ENCODE peak calls at places on chromosomes 4 and X, in four cellular contexts. G is endothelial cell of umbilical vein, C is foreskin fibroblast, B is AG04450. Y is an unnamed sample.

GRCh38 chr4:101961144-101961543 is 170.6 kb downstream of the BANK1 start:
- DNase-seq in G (no peak), C (no peak), B (no peak), Y (no peak)

GRCh38 chr4:26893491-26893890 is 32.9 kb downstream of the STIM2 start:
- DNase-seq in G (no peak), C (no peak), B (no peak), Y (no peak)

GRCh38 chr4:158008551-158009218 is 164.1 kb downstream of the GASK1B start:
- DNase-seq in C (no peak), G (peak), B (no peak), Y (no peak)

GRCh38 chr4:19159874-19160273 is 1091.8 kb upstream of the SLIT2 start:
- DNase-seq in C (no peak), G (no peak), B (no peak), Y (no peak)

GRCh38 chr4:1198070-1198844 is 25.9 kb upstream of the SPON2 start:
- DNase-seq in C (peak), B (no peak), G (no peak), Y (no peak)

GRCh38 chr4:118396881-118397666 is 44.3 kb upstream of the PRSS12 start:
- DNase-seq in G (no peak), C (no peak), B (no peak), Y (no peak)

GRCh38 chr4:156188596-156188995 is 234.9 kb upstream of the CTSO start:
- DNase-seq in B (no peak), C (no peak), G (no peak), Y (no peak)

GRCh38 chrX:40646489-40647306 is 663 bp downstream of the CXorf38 start:
- DNase-seq in G (peak), C (no peak), B (no peak), Y (no peak)

GRCh38 chr4:25890653-25891485 is 23.2 kb upstream of the SMIM20 start:
- DNase-seq in G (no peak), B (no peak), C (no peak), Y (no peak)

GRCh38 chr4:183987529-183987946 is 82.4 kb downstream of the STOX2 start:
- DNase-seq in G (peak), C (peak), B (peak), Y (no peak)

GRCh38 chrX:150773117-150773516 is 79.9 kb downstream of the MTMR1 start:
- DNase-seq in G (no peak), B (no peak), C (no peak), Y (no peak)

GRCh38 chrX:10350991-10351390 is 194.2 kb downstream of the CLCN4 start:
- DNase-seq in C (peak), B (no peak), G (no peak), Y (peak)

GRCh38 chr4:67020079-67020807 is 525.1 kb downstream of the CENPC start:
- DNase-seq in C (no peak), B (no peak), G (no peak), Y (no peak)

GRCh38 chr4:25879991-25880641 is 17.3 kb upstream of the SEL1L3 start:
- DNase-seq in C (no peak), B (no peak), G (no peak), Y (no peak)

GRCh38 chrX:107449490-107450175 is at the start of gene FRMPD3:
- DNase-seq in B (no peak), G (no peak), C (no peak), Y (no peak)

GRCh38 chr4:145951931-145952330 is 13.3 kb upstream of the ZNF827 start:
- DNase-seq in G (peak), C (no peak), B (no peak), Y (no peak)

GRCh38 chrX:83416273-83416672 is 91.8 kb upstream of the POU3F4 start:
- DNase-seq in B (no peak), C (no peak), G (no peak), Y (no peak)

GRCh38 chr4:170089743-170090666 is at the start of gene AADAT:
- DNase-seq in B (peak), C (peak), G (peak), Y (peak)

GRCh38 chr4:127370495-127371069 is 262.2 kb upstream of the INTU start:
- DNase-seq in G (no peak), B (no peak), C (no peak), Y (no peak)

GRCh38 chr4:24163314-24163713 is 273.5 kb upstream of the PPARGC1A start:
- DNase-seq in B (no peak), G (no peak), C (no peak), Y (no peak)

GRCh38 chr4:34939073-34939472 is 1305.2 kb downstream of the ARAP2 start:
- DNase-seq in C (no peak), B (no peak), G (no peak), Y (no peak)

GRCh38 chr4:127141857-127142256 is 490.9 kb upstream of the INTU start:
- DNase-seq in B (no peak), C (peak), G (no peak), Y (no peak)

GRCh38 chrX:130124577-130124976 is 14.3 kb upstream of the ELF4 start:
- DNase-seq in G (peak), B (no peak), C (no peak), Y (no peak)

GRCh38 chrX:53544936-53545335 is 110.8 kb upstream of the HSD17B10 start:
- DNase-seq in C (no peak), B (no peak), G (no peak), Y (no peak)

GRCh38 chr4:97994765-97995465 is 148.4 kb downstream of the STPG2 start:
- DNase-seq in B (no peak), C (no peak), G (no peak), Y (no peak)

GRCh38 chr4:242121-242848 is 63.0 kb downstream of the ZNF732 start:
- DNase-seq in B (no peak), G (peak), C (peak), Y (no peak)

GRCh38 chr4:1843852-1844251 is 12.1 kb downstream of the LETM1 start:
- DNase-seq in B (no peak), G (no peak), C (peak), Y (no peak)

GRCh38 chr4:94574616-94575015 is 122.9 kb downstream of the PDLIM5 start:
- DNase-seq in G (no peak), C (no peak), B (no peak), Y (no peak)

GRCh38 chr4:25760518-25761157 is 102.2 kb downstream of the SEL1L3 start:
- DNase-seq in C (peak), B (no peak), G (no peak), Y (no peak)

GRCh38 chr4:145982791-145983190 is 44.2 kb upstream of the ZNF827 start:
- DNase-seq in C (no peak), G (no peak), B (no peak), Y (no peak)

GRCh38 chr4:168220893-168221292 is 97.7 kb downstream of the DDX60 start:
- DNase-seq in G (no peak), C (no peak), B (no peak), Y (no peak)

GRCh38 chr4:88599298-88599697 is 7.0 kb downstream of the HERC3 start:
- DNase-seq in B (no peak), C (peak), G (peak), Y (no peak)
- H3K4me3 ChIP-seq in B (no peak), C (no peak), G (no peak), Y (no peak)

DNA sequence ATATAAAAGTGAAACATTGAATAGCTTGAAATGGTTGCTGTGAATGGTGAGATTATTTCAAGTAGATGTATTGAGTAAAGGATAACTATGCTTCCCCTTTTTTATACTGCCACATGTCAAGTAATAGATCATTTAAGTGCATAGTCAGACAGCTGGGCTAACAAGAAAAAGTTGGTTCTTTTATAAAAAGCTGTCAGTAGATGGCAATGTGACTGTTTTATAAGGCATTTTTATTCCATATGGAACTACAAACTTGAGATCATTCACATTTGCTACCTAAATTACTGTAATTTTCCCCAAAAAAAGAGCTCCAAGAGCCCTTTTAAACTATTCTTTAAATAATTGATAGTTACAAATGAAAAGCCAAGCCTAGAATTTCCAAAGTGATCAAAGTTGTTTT is 831.0 kb downstream of the C4orf33 start:
- DNase-seq in G (peak), C (no peak), B (no peak), Y (no peak)
- TF ChIP-seq CTCF in G (no peak), C (no peak), B (no peak), Y (no peak)

DNA sequence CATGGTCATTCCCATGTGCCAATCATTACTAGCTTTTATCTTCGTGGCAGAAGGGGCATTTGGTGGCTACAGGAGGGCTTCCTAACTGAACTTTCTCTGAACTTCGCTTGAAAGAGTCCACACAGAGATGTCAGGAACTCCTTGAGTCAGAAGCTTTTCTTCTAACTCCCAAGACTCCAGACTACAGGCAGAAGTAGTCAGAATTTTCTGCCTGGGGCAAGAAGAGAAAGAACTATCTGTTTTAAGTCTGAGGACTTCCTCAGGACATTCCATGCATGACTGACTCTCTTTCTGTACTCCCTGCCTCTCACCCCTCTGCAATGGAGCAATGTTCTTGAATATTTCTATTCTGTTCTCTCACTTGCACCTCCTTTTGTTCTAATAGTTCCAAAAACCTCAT is 170.5 kb upstream of the TBC1D9 start:
- DNase-seq in G (no peak), B (no peak), C (peak), Y (no peak)
- H3K4me3 ChIP-seq in G (no peak), B (no peak), C (no peak), Y (no peak)

GRCh38 chrX:121336831-121337421 is 289.5 kb downstream of the GLUD2 start:
- DNase-seq in C (no peak), G (no peak), B (no peak), Y (no peak)

DNA sequence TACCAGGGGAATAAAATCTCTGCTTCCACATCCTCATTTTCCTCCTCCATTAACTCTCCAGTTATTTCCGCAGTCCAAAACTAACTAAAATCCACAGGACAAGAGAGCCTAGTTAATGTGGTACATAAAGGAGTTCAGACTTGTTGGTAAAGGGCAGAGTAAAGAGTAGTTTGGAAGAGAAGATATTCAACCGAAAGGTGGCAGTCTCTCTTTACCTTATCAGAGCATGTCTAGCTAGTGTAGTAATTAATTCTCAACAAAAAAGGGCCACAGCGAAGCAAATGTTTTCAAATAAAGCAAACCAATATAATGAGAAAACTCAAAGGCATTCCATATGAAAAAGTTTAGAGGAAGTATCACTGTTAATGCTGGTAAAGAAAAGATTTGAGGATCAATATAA is 286.5 kb downstream of the GLUD2 start:
- DNase-seq in B (no peak), G (no peak), C (no peak), Y (no peak)
- TF ChIP-seq CTCF in B (no peak), G (no peak), C (no peak), Y (no peak)

GRCh38 chrX:427812-428725 is 41.4 kb upstream of the PPP2R3B start:
- DNase-seq in C (peak), B (no peak), G (no peak), Y (no peak)
- H3K4me3 ChIP-seq in C (peak), B (no peak), G (no peak), Y (peak)

GRCh38 chr4:76949293-76950051 is at the start of gene SEPTIN11:
- DNase-seq in B (peak), G (peak), C (peak), Y (peak)

GRCh38 chr4:76950846-76951321 is 1.3 kb downstream of the SEPTIN11 start:
- DNase-seq in C (no peak), B (no peak), G (peak), Y (no peak)

GRCh38 chr4:76951333-76952033 is 1.9 kb downstream of the SEPTIN11 start:
- DNase-seq in C (no peak), G (peak), B (no peak), Y (no peak)

GRCh38 chr4:76948441-76949292 is 885 bp upstream of the SEPTIN11 start:
- DNase-seq in B (no peak), G (peak), C (peak), Y (no peak)

GRCh38 chr4:76950052-76950845 is 697 bp downstream of the SEPTIN11 start:
- DNase-seq in G (peak), B (no peak), C (peak), Y (no peak)
- TF ChIP-seq CTCF in G (no peak), B (no peak), C (no peak), Y (no peak)

GRCh38 chr4:77196866-77197265 is 39.9 kb downstream of the CCNG2 start:
- DNase-seq in G (no peak), C (no peak), B (no peak), Y (no peak)

GRCh38 chr4:77194366-77194765 is 37.4 kb downstream of the CCNG2 start:
- DNase-seq in C (no peak), G (no peak), B (no peak), Y (no peak)

GRCh38 chr4:77194989-77195388 is 38.0 kb downstream of the CCNG2 start:
- DNase-seq in C (no peak), B (no peak), G (no peak), Y (no peak)

GRCh38 chr4:77193046-77193445 is 36.0 kb downstream of the CCNG2 start:
- DNase-seq in C (no peak), B (no peak), G (no peak), Y (no peak)

GRCh38 chr4:77193511-77194236 is 36.7 kb downstream of the CCNG2 start:
- DNase-seq in B (no peak), G (no peak), C (no peak), Y (no peak)
- H3K4me3 ChIP-seq in B (no peak), G (no peak), C (no peak), Y (no peak)